ENCODE peak calls at places on chromosome X, in six cellular contexts. E is activated T-helper 1 cell treated with Interleukin-2 at 50 U/mL for 16 hours; L is activated CD8-positive, alpha-beta T cell treated with anti-CD3 and anti-CD28 coated beads, Interleukin-2, amount 10 ng/mL, durations not matched to agents 7 days and 5 days; R is activated CD4-positive, alpha-beta T cell treated with anti-CD3 and anti-CD28 coated beads, Interleukin-2, amount 50 U/mL, for 4 hours; K is psoas muscle; F is CD4-positive, alpha-beta T cell. Y is an unnamed sample.

GRCh38 chrX:50103866-50104566 is 96.8 kb downstream of the AKAP4 start:
- DNase-seq in R (no peak), K (peak), F (no peak), E (no peak), L (no peak), Y (no peak)

GRCh38 chrX:24242649-24243556 is 71.0 kb downstream of the SUPT20HL2 start:
- DNase-seq in K (peak), R (no peak), L (no peak), E (no peak), F (no peak), Y (no peak)

GRCh38 chrX:153703036-153703370 is 15.3 kb downstream of the SLC6A8 start:
- DNase-seq in R (no peak), L (no peak), F (no peak), K (peak), E (no peak), Y (no peak)

GRCh38 chrX:54808109-54808604 is 612 bp downstream of the MAGED2 start:
- DNase-seq in K (peak), R (peak), E (peak), L (peak), F (no peak), Y (no peak)

GRCh38 chrX:113802837-113803236 is 781.0 kb upstream of the HTR2C start:
- DNase-seq in R (no peak), E (no peak), L (no peak), F (no peak), K (no peak), Y (no peak)

GRCh38 chrX:19990225-19990518 is 689 bp downstream of the BCLAF3 start:
- DNase-seq in R (no peak), L (no peak), K (no peak), E (peak), F (no peak), Y (no peak)

GRCh38 chrX:109199726-109200125 is 282.2 kb downstream of the GUCY2F start:
- DNase-seq in F (no peak), K (no peak), E (no peak), L (no peak), R (no peak), Y (no peak)

GRCh38 chrX:42920752-42921151 is 142.8 kb upstream of the PPP1R2C start:
- DNase-seq in L (no peak), K (no peak), R (no peak), E (no peak), F (no peak), Y (peak)

GRCh38 chrX:1074755-1075154 is 137.7 kb downstream of the CRLF2 start:
- DNase-seq in K (no peak), L (no peak), R (no peak), F (no peak), E (no peak), Y (no peak)